ENCODE peak calls at places on chromosomes 6 and 20, in eight cellular contexts. One of them, this sample, is unnamed.

GRCh38 chr6:53564401-53565065 is 19.6 kb upstream of the GCLC start:
- DNase-seq in neural crest cell: no peak
- DNase-seq in brain microvascular endothelial cell: no peak
- DNase-seq in neural progenitor cell: no peak
- DNase-seq in BE2C: no peak
- DNase-seq in astrocyte of the spinal cord: no peak
- DNase-seq in astrocyte: no peak
- DNase-seq in CD4-positive, alpha-beta T cell: no peak
- DNase-seq in this sample: no peak

GRCh38 chr20:12012241-12013222 is 94.8 kb downstream of the BTBD3 start:
- DNase-seq in neural crest cell: peak; percentile 8
- DNase-seq in brain microvascular endothelial cell: peak; percentile 61
- DNase-seq in neural progenitor cell: peak; percentile 58
- DNase-seq in BE2C: peak; percentile 37
- DNase-seq in astrocyte of the spinal cord: peak; percentile 48
- DNase-seq in astrocyte: peak; percentile 10
- DNase-seq in CD4-positive, alpha-beta T cell: no peak
- DNase-seq in this sample: peak; percentile 74

GRCh38 chr6:128139519-128139918 is 238.7 kb upstream of the THEMIS start:
- DNase-seq in neural crest cell: no peak
- DNase-seq in brain microvascular endothelial cell: peak; percentile 28
- DNase-seq in neural progenitor cell: no peak
- DNase-seq in BE2C: no peak
- DNase-seq in astrocyte of the spinal cord: peak; percentile 56
- DNase-seq in astrocyte: peak; percentile 63
- DNase-seq in CD4-positive, alpha-beta T cell: no peak
- DNase-seq in this sample: peak; percentile 58

GRCh38 chr20:44409132-44409600 is 53.7 kb downstream of the HNF4A start:
- DNase-seq in neural crest cell: no peak
- DNase-seq in brain microvascular endothelial cell: peak; percentile 20
- DNase-seq in neural progenitor cell: no peak
- DNase-seq in BE2C: no peak
- DNase-seq in astrocyte of the spinal cord: peak; percentile 70
- DNase-seq in astrocyte: peak; percentile 95
- DNase-seq in CD4-positive, alpha-beta T cell: no peak
- DNase-seq in this sample: peak; percentile 28

GRCh38 chr6:148873154-148873553 is 126.3 kb downstream of the UST start:
- DNase-seq in neural crest cell: no peak
- DNase-seq in brain microvascular endothelial cell: no peak
- DNase-seq in neural progenitor cell: no peak
- DNase-seq in BE2C: no peak
- DNase-seq in astrocyte of the spinal cord: no peak
- DNase-seq in astrocyte: no peak
- DNase-seq in CD4-positive, alpha-beta T cell: no peak
- DNase-seq in this sample: no peak

GRCh38 chr6:25278914-25279747 is at the start of gene CARMIL1:
- DNase-seq in neural crest cell: peak; percentile 66
- DNase-seq in brain microvascular endothelial cell: peak; percentile 56
- DNase-seq in neural progenitor cell: peak; percentile 92
- DNase-seq in BE2C: peak; percentile 87
- DNase-seq in astrocyte of the spinal cord: peak; percentile 77
- DNase-seq in astrocyte: peak; percentile 61
- DNase-seq in CD4-positive, alpha-beta T cell: peak; percentile 60
- DNase-seq in this sample: peak; percentile 70

GRCh38 chr20:36585410-36586125 is 12.2 kb downstream of the TGIF2 start:
- DNase-seq in neural crest cell: no peak
- DNase-seq in brain microvascular endothelial cell: no peak
- DNase-seq in neural progenitor cell: peak; percentile 23
- DNase-seq in BE2C: peak; percentile 30
- DNase-seq in astrocyte of the spinal cord: no peak
- DNase-seq in astrocyte: no peak
- DNase-seq in CD4-positive, alpha-beta T cell: no peak
- DNase-seq in this sample: peak; percentile 14

GRCh38 chr6:136607204-136607931 is 57.1 kb upstream of the MAP7 start:
- DNase-seq in neural crest cell: no peak
- DNase-seq in brain microvascular endothelial cell: no peak
- DNase-seq in neural progenitor cell: no peak
- DNase-seq in BE2C: no peak
- DNase-seq in astrocyte of the spinal cord: no peak
- DNase-seq in astrocyte: peak; percentile 63
- DNase-seq in CD4-positive, alpha-beta T cell: no peak
- DNase-seq in this sample: no peak

GRCh38 chr20:57390604-57391438 is at the start of gene RBM38:
- DNase-seq in neural crest cell: peak; percentile 63
- DNase-seq in brain microvascular endothelial cell: no peak
- DNase-seq in neural progenitor cell: peak; percentile 90
- DNase-seq in BE2C: peak; percentile 81
- DNase-seq in astrocyte of the spinal cord: peak; percentile 39
- DNase-seq in astrocyte: no peak
- DNase-seq in CD4-positive, alpha-beta T cell: peak; percentile 72
- DNase-seq in this sample: peak; percentile 59

GRCh38 chr20:53866787-53867740 is 203.3 kb downstream of the BCAS1 start:
- DNase-seq in neural crest cell: no peak
- DNase-seq in brain microvascular endothelial cell: no peak
- DNase-seq in neural progenitor cell: peak; percentile 55
- DNase-seq in BE2C: no peak
- DNase-seq in astrocyte of the spinal cord: peak; percentile 18
- DNase-seq in astrocyte: no peak
- DNase-seq in CD4-positive, alpha-beta T cell: no peak
- DNase-seq in this sample: no peak

GRCh38 chr20:47150403-47151152 is 205.9 kb downstream of the ZMYND8 start:
- DNase-seq in neural crest cell: peak; percentile 65
- DNase-seq in brain microvascular endothelial cell: peak; percentile 77
- DNase-seq in neural progenitor cell: peak; percentile 91
- DNase-seq in BE2C: peak; percentile 77
- DNase-seq in astrocyte of the spinal cord: peak; percentile 76
- DNase-seq in astrocyte: peak; percentile 54
- DNase-seq in CD4-positive, alpha-beta T cell: no peak
- DNase-seq in this sample: peak; percentile 84

GRCh38 chr6:138996524-138996923 is 8.5 kb upstream of the REPS1 start:
- DNase-seq in neural crest cell: no peak
- DNase-seq in brain microvascular endothelial cell: no peak
- DNase-seq in neural progenitor cell: no peak
- DNase-seq in BE2C: no peak
- DNase-seq in astrocyte of the spinal cord: no peak
- DNase-seq in astrocyte: no peak
- DNase-seq in CD4-positive, alpha-beta T cell: no peak
- DNase-seq in this sample: peak; percentile 53

GRCh38 chr6:15058200-15059070 is 187.4 kb upstream of the JARID2 start:
- DNase-seq in neural crest cell: no peak
- DNase-seq in brain microvascular endothelial cell: no peak
- DNase-seq in neural progenitor cell: no peak
- DNase-seq in BE2C: peak; percentile 35
- DNase-seq in astrocyte of the spinal cord: no peak
- DNase-seq in astrocyte: no peak
- DNase-seq in CD4-positive, alpha-beta T cell: no peak
- DNase-seq in this sample: no peak

GRCh38 chr6:169971171-169971861 is 219.9 kb downstream of the ERMARD start:
- DNase-seq in neural crest cell: no peak
- DNase-seq in brain microvascular endothelial cell: no peak
- DNase-seq in neural progenitor cell: no peak
- DNase-seq in BE2C: no peak
- DNase-seq in astrocyte of the spinal cord: no peak
- DNase-seq in astrocyte: no peak
- DNase-seq in CD4-positive, alpha-beta T cell: no peak
- DNase-seq in this sample: no peak

GRCh38 chr6:48541669-48542068 is 430.7 kb upstream of the PTCHD4 start:
- DNase-seq in neural crest cell: no peak
- DNase-seq in brain microvascular endothelial cell: no peak
- DNase-seq in neural progenitor cell: no peak
- DNase-seq in BE2C: no peak
- DNase-seq in astrocyte of the spinal cord: no peak
- DNase-seq in astrocyte: no peak
- DNase-seq in CD4-positive, alpha-beta T cell: no peak
- DNase-seq in this sample: no peak

GRCh38 chr6:162474722-162475121 is 252.8 kb downstream of the PRKN start:
- DNase-seq in neural crest cell: no peak
- DNase-seq in brain microvascular endothelial cell: no peak
- DNase-seq in neural progenitor cell: no peak
- DNase-seq in BE2C: no peak
- DNase-seq in astrocyte of the spinal cord: no peak
- DNase-seq in astrocyte: no peak
- DNase-seq in CD4-positive, alpha-beta T cell: no peak
- DNase-seq in this sample: no peak

GRCh38 chr6:31922942-31923341 is 4.6 kb upstream of the C2 start:
- DNase-seq in neural crest cell: no peak
- DNase-seq in brain microvascular endothelial cell: no peak
- DNase-seq in neural progenitor cell: peak; percentile 39
- DNase-seq in BE2C: no peak
- DNase-seq in astrocyte of the spinal cord: no peak
- DNase-seq in astrocyte: no peak
- DNase-seq in CD4-positive, alpha-beta T cell: peak; percentile 6
- DNase-seq in this sample: peak; percentile 29
- TF ChIP-seq CTCF in neural crest cell: no peak
- TF ChIP-seq CTCF in brain microvascular endothelial cell: peak; percentile 49
- TF ChIP-seq CTCF in neural progenitor cell: peak; percentile 36
- TF ChIP-seq CTCF in BE2C: peak; percentile 37
- TF ChIP-seq CTCF in astrocyte of the spinal cord: no peak
- TF ChIP-seq CTCF in astrocyte: no peak
- TF ChIP-seq CTCF in CD4-positive, alpha-beta T cell: peak; percentile 21
- TF ChIP-seq CTCF in this sample: peak; percentile 26

GRCh38 chr20:33660685-33661058 is 1.5 kb upstream of the C20orf144 start:
- DNase-seq in neural crest cell: no peak
- DNase-seq in brain microvascular endothelial cell: no peak
- DNase-seq in neural progenitor cell: no peak
- DNase-seq in BE2C: no peak
- DNase-seq in astrocyte of the spinal cord: no peak
- DNase-seq in astrocyte: no peak
- DNase-seq in CD4-positive, alpha-beta T cell: no peak
- DNase-seq in this sample: no peak

GRCh38 chr20:33664085-33664761 is 2.1 kb downstream of the C20orf144 start:
- DNase-seq in neural crest cell: no peak
- DNase-seq in brain microvascular endothelial cell: no peak
- DNase-seq in neural progenitor cell: no peak
- DNase-seq in BE2C: no peak
- DNase-seq in astrocyte of the spinal cord: no peak
- DNase-seq in astrocyte: no peak
- DNase-seq in CD4-positive, alpha-beta T cell: no peak
- DNase-seq in this sample: no peak

GRCh38 chr20:33662172-33662571 is at the start of gene C20orf144:
- DNase-seq in neural crest cell: no peak
- DNase-seq in brain microvascular endothelial cell: no peak
- DNase-seq in neural progenitor cell: no peak
- DNase-seq in BE2C: no peak
- DNase-seq in astrocyte of the spinal cord: no peak
- DNase-seq in astrocyte: no peak
- DNase-seq in CD4-positive, alpha-beta T cell: no peak
- DNase-seq in this sample: no peak

GRCh38 chr20:33664762-33665144 is 2.0 kb upstream of the ACTL10 start:
- DNase-seq in neural crest cell: no peak
- DNase-seq in brain microvascular endothelial cell: no peak
- DNase-seq in neural progenitor cell: no peak
- DNase-seq in BE2C: no peak
- DNase-seq in astrocyte of the spinal cord: no peak
- DNase-seq in astrocyte: no peak
- DNase-seq in CD4-positive, alpha-beta T cell: no peak
- DNase-seq in this sample: no peak

GRCh38 chr20:33663161-33664084 is 1.3 kb downstream of the C20orf144 start:
- DNase-seq in neural crest cell: peak; percentile 82
- DNase-seq in brain microvascular endothelial cell: no peak
- DNase-seq in neural progenitor cell: peak; percentile 94
- DNase-seq in BE2C: peak; percentile 93
- DNase-seq in astrocyte of the spinal cord: peak; percentile 66
- DNase-seq in astrocyte: peak; percentile 44
- DNase-seq in CD4-positive, alpha-beta T cell: peak; percentile 81
- DNase-seq in this sample: peak; percentile 66
- TF ChIP-seq CTCF in neural crest cell: no peak
- TF ChIP-seq CTCF in brain microvascular endothelial cell: no peak
- TF ChIP-seq CTCF in neural progenitor cell: no peak
- TF ChIP-seq CTCF in BE2C: no peak
- TF ChIP-seq CTCF in astrocyte of the spinal cord: no peak
- TF ChIP-seq CTCF in astrocyte: no peak
- TF ChIP-seq CTCF in CD4-positive, alpha-beta T cell: no peak
- TF ChIP-seq CTCF in this sample: no peak

GRCh38 chr6:99434702-99435530 is 9.8 kb upstream of the PNISR start:
- DNase-seq in neural crest cell: no peak
- DNase-seq in brain microvascular endothelial cell: no peak
- DNase-seq in neural progenitor cell: no peak
- DNase-seq in BE2C: no peak
- DNase-seq in astrocyte of the spinal cord: peak; percentile 54
- DNase-seq in astrocyte: peak; percentile 22
- DNase-seq in CD4-positive, alpha-beta T cell: no peak
- DNase-seq in this sample: peak; percentile 59
- TF ChIP-seq CTCF in neural crest cell: peak; percentile 75
- TF ChIP-seq CTCF in brain microvascular endothelial cell: peak; percentile 27
- TF ChIP-seq CTCF in neural progenitor cell: peak; percentile 72
- TF ChIP-seq CTCF in BE2C: peak; percentile 42
- TF ChIP-seq CTCF in astrocyte of the spinal cord: peak; percentile 60
- TF ChIP-seq CTCF in astrocyte: peak; percentile 42
- TF ChIP-seq CTCF in CD4-positive, alpha-beta T cell: peak; percentile 86
- TF ChIP-seq CTCF in this sample: peak; percentile 61

GRCh38 chr6:147384737-147385710 is 123.5 kb upstream of the SAMD5 start:
- DNase-seq in neural crest cell: no peak
- DNase-seq in brain microvascular endothelial cell: no peak
- DNase-seq in neural progenitor cell: no peak
- DNase-seq in BE2C: no peak
- DNase-seq in astrocyte of the spinal cord: no peak
- DNase-seq in astrocyte: no peak
- DNase-seq in CD4-positive, alpha-beta T cell: no peak
- DNase-seq in this sample: no peak

GRCh38 chr6:147381734-147382133 is 126.8 kb upstream of the SAMD5 start:
- DNase-seq in neural crest cell: no peak
- DNase-seq in brain microvascular endothelial cell: no peak
- DNase-seq in neural progenitor cell: no peak
- DNase-seq in BE2C: no peak
- DNase-seq in astrocyte of the spinal cord: peak; percentile 41
- DNase-seq in astrocyte: peak; percentile 64
- DNase-seq in CD4-positive, alpha-beta T cell: no peak
- DNase-seq in this sample: no peak

GRCh38 chr6:147384029-147384428 is 124.5 kb upstream of the SAMD5 start:
- DNase-seq in neural crest cell: no peak
- DNase-seq in brain microvascular endothelial cell: no peak
- DNase-seq in neural progenitor cell: no peak
- DNase-seq in BE2C: no peak
- DNase-seq in astrocyte of the spinal cord: no peak
- DNase-seq in astrocyte: no peak
- DNase-seq in CD4-positive, alpha-beta T cell: no peak
- DNase-seq in this sample: no peak

GRCh38 chr6:147378819-147379218 is 129.7 kb upstream of the SAMD5 start:
- DNase-seq in neural crest cell: no peak
- DNase-seq in brain microvascular endothelial cell: no peak
- DNase-seq in neural progenitor cell: no peak
- DNase-seq in BE2C: no peak
- DNase-seq in astrocyte of the spinal cord: no peak
- DNase-seq in astrocyte: no peak
- DNase-seq in CD4-positive, alpha-beta T cell: no peak
- DNase-seq in this sample: no peak

DNA sequence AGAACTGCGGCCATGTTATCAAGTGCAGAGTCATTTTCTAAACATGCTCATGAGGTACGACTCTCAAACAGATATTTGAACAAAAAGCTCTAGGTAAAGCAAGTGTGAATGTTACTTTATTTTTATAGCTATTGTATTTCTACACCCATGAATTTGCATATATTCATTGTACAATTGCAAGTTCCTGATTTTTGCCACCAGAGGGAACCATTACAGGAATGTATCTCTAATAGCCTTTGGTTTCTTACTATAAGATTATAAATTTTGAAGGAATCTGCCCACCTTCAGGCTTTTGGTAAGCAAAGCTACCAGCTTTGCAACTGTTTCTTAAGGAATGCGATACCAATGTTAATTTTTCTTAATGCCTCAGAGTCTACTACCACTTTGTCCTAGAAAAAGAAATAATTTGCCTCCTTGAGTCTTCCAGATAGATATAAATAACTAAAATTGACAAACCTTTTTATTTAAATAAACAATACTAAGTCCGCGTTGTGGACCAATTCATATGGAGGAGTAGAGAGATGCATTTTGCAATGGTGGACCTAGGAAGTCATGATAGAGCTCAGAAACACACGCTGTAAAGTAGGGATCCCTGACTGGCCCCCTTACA is 125.4 kb upstream of the SAMD5 start:
- DNase-seq in neural crest cell: no peak
- DNase-seq in brain microvascular endothelial cell: peak; percentile 42
- DNase-seq in neural progenitor cell: peak; percentile 31
- DNase-seq in BE2C: no peak
- DNase-seq in astrocyte of the spinal cord: peak; percentile 49
- DNase-seq in astrocyte: peak; percentile 35
- DNase-seq in CD4-positive, alpha-beta T cell: no peak
- DNase-seq in this sample: peak; percentile 69
- TF ChIP-seq CTCF in neural crest cell: peak; percentile 71
- TF ChIP-seq CTCF in brain microvascular endothelial cell: peak; percentile 56
- TF ChIP-seq CTCF in neural progenitor cell: peak; percentile 57
- TF ChIP-seq CTCF in BE2C: peak; percentile 52
- TF ChIP-seq CTCF in astrocyte of the spinal cord: peak; percentile 61
- TF ChIP-seq CTCF in astrocyte: peak; percentile 64
- TF ChIP-seq CTCF in CD4-positive, alpha-beta T cell: peak; percentile 39
- TF ChIP-seq CTCF in this sample: peak; percentile 60